ENCODE peak calls at places on chromosomes 5 and 9, in four cellular contexts. L is foreskin fibroblast, F is Caco-2, E is kidney. K is an unnamed sample.

GRCh38 chr9:125591888-125592287 is 115.1 kb downstream of the MAPKAP1 start:
- DNase-seq in E (no peak), F (no peak), L (no peak), K (no peak)

GRCh38 chr9:12965303-12965702 is 190.5 kb downstream of the LURAP1L start:
- DNase-seq in E (no peak), F (no peak), L (no peak), K (no peak)

GRCh38 chr9:6007770-6008168 is 7.7 kb downstream of the RANBP6 start:
- DNase-seq in F (peak; percentile 67), L (peak; percentile 85), E (peak; percentile 95), K (no peak)

GRCh38 chr5:148912714-148913398 is 86.4 kb downstream of the ADRB2 start:
- DNase-seq in L (peak; percentile 99), F (no peak), E (no peak), K (peak; percentile 93)

GRCh38 chr9:113545068-113545467 is 81.5 kb downstream of the RGS3 start:
- DNase-seq in F (no peak), E (no peak), L (no peak), K (no peak)

GRCh38 chr9:19876569-19877316 is 87.9 kb upstream of the SLC24A2 start:
- DNase-seq in E (no peak), F (no peak), L (no peak), K (no peak)

GRCh38 chr5:66956439-66956838 is 240.2 kb downstream of the CD180 start:
- DNase-seq in F (no peak), L (peak; percentile 34), E (no peak), K (no peak)

GRCh38 chr5:122077451-122078115 is 476 bp downstream of the LOX start:
- DNase-seq in L (peak; percentile 71), F (peak; percentile 36), E (peak; percentile 77), K (no peak)

GRCh38 chr5:57550132-57550531 is 67.5 kb upstream of the ACTBL2 start:
- DNase-seq in L (no peak), E (no peak), F (no peak), K (no peak)

GRCh38 chr9:1939466-1939865 is 75.7 kb upstream of the SMARCA2 start:
- DNase-seq in F (no peak), E (no peak), L (no peak), K (no peak)

GRCh38 chr5:145988993-145989392 is 52.6 kb downstream of the SH3RF2 start:
- DNase-seq in F (no peak), L (no peak), E (no peak), K (no peak)

GRCh38 chr9:91714020-91714721 is 235.9 kb downstream of the ROR2 start:
- DNase-seq in E (peak; percentile 90), F (peak; percentile 72), L (peak; percentile 67), K (no peak)

DNA sequence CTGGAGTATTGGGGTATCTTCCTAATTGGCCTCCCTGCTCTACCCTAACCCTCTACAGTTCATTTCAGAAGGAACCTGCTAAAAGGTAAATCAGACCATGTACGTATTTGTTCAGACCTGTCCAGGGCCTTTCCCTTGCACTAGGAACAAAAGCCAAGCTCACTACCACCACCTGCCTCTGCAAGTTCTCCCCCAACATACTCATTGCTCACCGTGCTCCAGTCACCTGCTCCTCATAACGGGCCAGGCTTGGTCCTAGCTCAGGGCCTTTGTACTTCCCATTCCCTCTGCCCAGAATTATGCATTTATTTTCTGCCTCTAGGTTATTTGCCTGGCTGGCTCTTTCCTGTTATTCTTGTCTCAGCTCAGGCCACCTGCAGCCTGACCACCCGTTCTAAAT is 4.8 kb upstream of the FGF1 start:
- DNase-seq in F (no peak), L (no peak), E (no peak), K (no peak)
- TF ChIP-seq CTCF in F (no peak), L (no peak), E (no peak), K (no peak)

GRCh38 chr9:33106827-33107621 is 30.6 kb upstream of the SMU1 start:
- DNase-seq in F (no peak), L (peak; percentile 71), E (no peak), K (peak; percentile 84)
- TF ChIP-seq CTCF in F (no peak), L (no peak), E (no peak), K (no peak)

GRCh38 chr9:93908591-93909241 is 46.4 kb downstream of the BARX1 start:
- DNase-seq in F (no peak), E (no peak), L (no peak), K (no peak)
- TF ChIP-seq CTCF in F (no peak), E (no peak), L (no peak), K (no peak)

DNA sequence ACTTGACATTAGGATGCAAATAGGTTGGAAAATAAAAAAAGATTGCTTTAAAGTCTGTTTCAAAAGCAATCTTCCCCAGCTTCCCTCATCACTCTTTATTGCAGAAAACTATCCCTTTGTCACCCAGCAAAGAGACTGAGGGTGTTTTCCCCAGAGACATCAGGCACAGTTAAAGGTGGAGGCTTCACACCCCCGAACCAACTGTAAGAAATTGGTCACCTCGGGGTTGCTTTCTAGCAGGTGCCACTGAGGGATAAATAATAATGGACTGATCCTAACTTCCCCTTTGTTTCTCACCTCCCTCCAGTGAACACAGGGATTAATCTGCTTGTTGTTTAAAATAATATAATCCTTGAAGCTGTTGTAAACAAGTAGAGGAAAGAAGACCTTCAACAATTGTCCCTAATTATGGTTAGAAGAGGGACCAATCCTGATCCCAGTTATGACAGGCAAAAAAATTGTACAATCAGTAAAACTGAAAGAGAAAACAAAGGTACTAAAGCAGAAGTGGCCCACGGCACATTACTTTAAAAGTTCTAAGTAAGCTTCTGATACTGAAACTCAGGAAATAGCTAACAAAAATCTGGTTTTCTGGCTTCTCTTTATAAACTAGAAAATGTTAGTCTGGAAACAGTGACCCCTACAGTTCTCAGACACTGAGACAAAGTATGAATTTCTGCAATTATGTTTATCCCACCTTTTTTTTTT is 6.6 kb upstream of the PCSK1 start:
- DNase-seq in L (peak; percentile 33), F (no peak), E (no peak), K (no peak)
- TF ChIP-seq CTCF in L (peak; percentile 17), F (no peak), E (no peak), K (no peak)

GRCh38 chr9:69937358-69937757 is 106.3 kb upstream of the MAMDC2 start:
- DNase-seq in F (no peak), L (peak; percentile 52), E (no peak), K (no peak)

GRCh38 chr9:69931340-69931739 is 110.7 kb downstream of the CFAP95 start:
- DNase-seq in F (no peak), L (peak; percentile 37), E (no peak), K (no peak)

GRCh38 chr9:69933445-69933844 is 110.2 kb upstream of the MAMDC2 start:
- DNase-seq in F (no peak), L (no peak), E (no peak), K (no peak)

GRCh38 chr9:69936427-69936826 is 107.2 kb upstream of the MAMDC2 start:
- DNase-seq in L (peak; percentile 73), F (no peak), E (no peak), K (peak; percentile 16)

DNA sequence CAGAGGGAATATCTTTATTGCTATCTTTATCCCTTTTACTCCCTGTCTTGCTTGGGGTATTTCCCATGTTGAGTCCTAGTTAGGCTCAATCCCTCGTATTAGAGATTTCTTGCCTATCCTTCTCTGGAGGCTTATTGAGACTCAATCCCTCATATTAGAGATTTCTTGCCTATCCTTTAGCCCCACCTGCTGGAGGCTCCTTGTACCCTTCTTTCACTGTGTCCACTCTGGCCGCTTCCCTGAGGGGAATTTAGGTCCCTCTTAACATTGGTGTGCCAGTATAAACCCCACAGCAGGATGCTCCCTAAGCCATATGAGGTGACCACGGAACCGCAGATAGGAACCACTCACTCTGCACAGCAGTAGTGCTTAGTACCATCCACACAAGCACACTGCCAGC is 110.7 kb upstream of the MAMDC2 start:
- DNase-seq in F (no peak), E (no peak), L (peak; percentile 36), K (no peak)
- TF ChIP-seq CTCF in F (no peak), E (no peak), L (no peak), K (no peak)

DNA sequence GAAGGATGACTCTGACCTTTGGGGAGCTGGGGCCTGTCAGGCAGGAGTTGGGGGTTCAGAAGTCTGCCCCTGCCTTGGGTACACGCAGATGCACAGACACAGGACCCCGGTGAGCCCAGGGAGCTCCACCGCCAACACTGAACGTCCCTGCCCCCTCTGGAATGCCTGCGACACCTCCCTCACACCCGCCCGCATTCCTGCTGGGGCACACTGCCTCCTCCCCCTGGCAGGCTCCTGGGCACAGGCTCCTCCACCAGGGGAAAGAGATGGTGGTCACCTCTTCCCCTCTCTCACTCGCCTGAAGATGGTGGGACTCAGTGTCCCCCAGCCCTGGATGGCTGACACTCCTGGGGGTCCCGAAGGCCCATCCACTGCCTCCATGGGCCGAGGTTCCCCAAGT is 12.0 kb downstream of the CRB2 start:
- DNase-seq in F (no peak), L (no peak), E (peak; percentile 55), K (no peak)
- TF ChIP-seq CTCF in F (no peak), L (no peak), E (no peak), K (no peak)

GRCh38 chr9:134325813-134326753 is at the start of gene RXRA:
- DNase-seq in F (peak; percentile 90), L (peak; percentile 93), E (peak; percentile 96), K (peak; percentile 47)
- TF ChIP-seq CTCF in F (no peak), L (no peak), E (peak; percentile 41), K (peak; percentile 72)

DNA sequence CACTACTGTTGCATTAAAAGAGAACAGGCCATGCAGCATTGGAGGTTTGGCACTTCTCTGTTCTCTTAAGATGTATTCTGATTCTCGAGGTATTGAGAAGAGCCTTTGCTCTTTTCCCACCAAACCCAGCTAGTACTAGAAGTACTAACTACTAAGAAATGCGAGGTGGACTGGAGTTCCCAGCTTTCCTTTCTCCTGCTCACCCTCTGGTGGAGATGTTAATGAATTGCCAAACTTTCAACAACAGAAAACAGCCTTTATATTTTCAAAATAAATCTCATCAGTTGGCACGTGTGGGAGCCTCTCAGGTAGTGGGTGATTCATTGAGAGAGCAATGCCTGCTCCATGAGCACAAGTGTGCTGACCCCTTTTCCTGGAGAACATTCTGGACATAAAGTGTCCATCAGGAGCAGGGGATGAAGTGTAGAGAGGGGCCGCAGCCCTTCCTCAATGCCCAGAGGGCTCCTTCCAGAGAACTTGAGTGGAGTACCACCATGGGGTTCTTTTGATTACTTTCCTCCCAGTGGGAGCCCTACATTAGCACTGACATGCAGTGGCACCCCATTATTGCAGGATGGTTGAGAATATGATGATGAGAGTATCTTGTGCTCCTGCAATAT is 45.7 kb downstream of the TMEM174 start:
- DNase-seq in F (no peak), L (peak; percentile 74), E (no peak), K (no peak)
- TF ChIP-seq CTCF in F (peak; percentile 50), L (peak; percentile 56), E (peak; percentile 19), K (peak; percentile 47)

DNA sequence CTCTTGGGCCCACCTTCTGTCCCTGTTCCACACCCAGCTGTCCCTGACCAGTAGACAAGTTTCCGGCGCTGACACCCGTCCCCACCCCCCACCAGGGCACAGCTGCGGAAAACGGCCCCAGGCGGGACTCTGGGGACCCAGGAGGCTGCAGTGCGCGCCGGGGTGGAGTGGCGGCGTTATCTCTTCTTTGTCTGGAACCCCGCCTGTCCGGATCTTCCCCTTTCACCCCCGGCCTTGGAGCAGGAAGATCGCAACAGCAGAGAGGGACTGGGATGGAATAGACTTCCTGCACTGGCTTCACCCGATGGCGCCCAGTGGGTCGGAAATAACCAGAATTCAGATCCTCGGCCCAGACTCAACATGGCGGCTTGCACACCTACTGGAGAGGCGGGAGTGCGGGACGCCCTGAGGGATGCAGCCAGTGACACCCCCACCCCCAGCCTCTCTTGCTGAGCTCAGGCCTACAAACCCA is 4.7 kb downstream of the PAX5 start:
- DNase-seq in F (no peak), E (no peak), L (no peak), K (no peak)
- TF ChIP-seq CTCF in F (no peak), E (no peak), L (no peak), K (no peak)

K was measured in AG04449.